ENCODE peak calls at places on chromosome 17, in four cellular contexts. V is keratinocyte, B is neural progenitor cell, Q is PC-3. F is an unnamed sample. For H3K4me1 and H3K79me2, the result is how much of the 10 kb centered on the place peaks cover.

GRCh38 chr17:82118815-82119380 is 20.9 kb upstream of the FASN start:
- DNase-seq in V (no peak), B (peak), Q (no peak), F (no peak)

GRCh38 chr17:82963104-82963950 is 116.1 kb upstream of the METRNL start:
- DNase-seq in V (no peak), B (peak), Q (peak), F (peak)

GRCh38 chr17:17416007-17416399 is 60.8 kb upstream of the MED9 start:
- DNase-seq in V (no peak), B (peak), Q (peak), F (peak)

GRCh38 chr17:79695293-79696158 is 35.2 kb upstream of the ENPP7 start:
- DNase-seq in V (no peak), B (no peak), Q (no peak), F (peak)

GRCh38 chr17:31537558-31537957 is 146.1 kb downstream of the RAB11FIP4 start:
- DNase-seq in V (no peak), B (no peak), Q (no peak), F (peak)

GRCh38 chr17:36705651-36706436 is 104.5 kb downstream of the MRM1 start:
- DNase-seq in V (no peak), B (peak), Q (peak), F (peak)

GRCh38 chr17:62627904-62628603 is 584 bp downstream of the MRC2 start:
- DNase-seq in V (no peak), B (peak), Q (peak), F (peak)

GRCh38 chr17:74123350-74123749 is 80.1 kb upstream of the RPL38 start:
- DNase-seq in V (no peak), B (no peak), Q (peak), F (peak)

GRCh38 chr17:51676691-51677487 is 416.5 kb downstream of the UTP18 start:
- DNase-seq in V (no peak), B (no peak), Q (no peak), F (no peak)

DNA sequence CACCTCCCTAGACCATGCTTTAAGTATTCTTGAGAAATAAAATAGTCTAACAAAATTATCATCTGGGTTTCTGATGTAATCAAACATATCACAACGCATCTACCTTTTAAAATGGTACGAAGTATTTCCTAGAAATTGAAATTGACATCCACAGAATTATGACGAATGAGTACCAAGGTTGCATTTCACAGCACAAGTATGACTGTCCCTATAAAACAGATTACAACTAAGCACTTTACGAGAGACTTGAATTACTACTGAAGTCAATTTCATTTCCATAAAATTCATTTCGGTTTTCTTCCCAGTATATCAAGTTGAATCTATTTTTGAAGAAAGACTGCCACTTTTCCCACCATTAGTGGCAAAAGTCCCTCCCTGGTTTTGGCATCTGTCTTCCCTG is 29.0 kb downstream of the DNAH9 start:
- DNase-seq in V (no peak), B (no peak), Q (no peak), F (no peak)
- TF ChIP-seq EZH2 in V (no peak), B (no peak), Q (no peak), F (no peak)

GRCh38 chr17:59443106-59443505 is 111.7 kb downstream of the YPEL2 start:
- DNase-seq in V (no peak), B (no peak), Q (no peak), F (no peak)

GRCh38 chr17:59439711-59440110 is 108.3 kb downstream of the YPEL2 start:
- DNase-seq in V (no peak), B (no peak), Q (no peak), F (no peak)

GRCh38 chr17:59439261-59439660 is 107.8 kb downstream of the YPEL2 start:
- DNase-seq in V (no peak), B (no peak), Q (no peak), F (no peak)

GRCh38 chr17:59441459-59442096 is 110.1 kb downstream of the YPEL2 start:
- DNase-seq in V (no peak), B (no peak), Q (no peak), F (no peak)

GRCh38 chr17:59440757-59441458 is 109.5 kb downstream of the YPEL2 start:
- DNase-seq in V (peak), B (peak), Q (peak), F (peak)
- H3K4me1 ChIP-seq in V (under half), B (under half), Q (under half), F (under half)

DNA sequence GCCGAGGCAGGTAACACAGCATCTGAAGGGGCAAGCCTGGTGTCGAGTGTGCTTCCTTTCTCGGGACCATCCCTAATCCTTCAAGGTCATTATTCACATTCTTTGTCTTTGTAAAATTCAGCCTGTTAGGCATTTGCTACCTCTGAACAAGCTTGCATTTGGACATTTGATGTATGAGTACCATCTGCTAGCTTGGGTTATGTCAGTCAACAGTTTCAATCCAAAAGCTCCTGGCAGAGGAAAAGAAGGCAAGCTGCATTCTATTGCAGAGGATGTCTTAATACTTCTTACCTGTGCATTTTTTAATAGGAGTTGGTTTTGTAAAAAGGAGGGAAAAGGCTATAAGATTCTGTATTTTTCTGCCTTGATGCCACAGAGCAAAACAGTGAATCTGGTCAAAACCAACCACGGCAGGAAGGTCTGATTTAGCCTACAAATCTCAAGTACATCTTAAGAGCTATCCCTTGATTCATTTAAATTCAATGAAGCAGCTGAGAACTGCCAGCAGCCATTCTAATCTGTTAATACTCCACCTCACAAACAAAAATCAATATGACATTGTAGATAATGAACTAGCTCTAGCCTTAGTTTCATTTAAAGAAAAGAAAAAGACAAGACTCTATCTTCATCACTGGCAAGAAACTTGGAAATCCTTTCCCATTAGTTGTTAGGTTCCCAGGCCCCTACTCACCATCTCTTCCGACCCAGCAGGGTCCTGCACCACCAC is 39.0 kb downstream of the TEX2 start:
- DNase-seq in V (no peak), B (no peak), Q (no peak), F (no peak)
- H3K79me2 ChIP-seq in V (under half), B (half or more), Q (half or more), F (half or more)

GRCh38 chr17:50533185-50533584 is 650 bp downstream of the EPN3 start:
- DNase-seq in V (no peak), B (no peak), Q (no peak), F (no peak)

GRCh38 chr17:50532452-50533024 is at the start of gene EPN3:
- DNase-seq in V (no peak), B (peak), Q (peak), F (peak)

GRCh38 chr17:50534222-50534978 is 1.9 kb downstream of the EPN3 start:
- DNase-seq in V (no peak), B (peak), Q (peak), F (peak)

GRCh38 chr17:50534979-50535326 is 2.4 kb downstream of the EPN3 start:
- DNase-seq in V (no peak), B (no peak), Q (no peak), F (no peak)

GRCh38 chr17:50533720-50534148 is 1.2 kb downstream of the EPN3 start:
- DNase-seq in V (no peak), B (no peak), Q (peak), F (peak)
- TF ChIP-seq EZH2 in V (no peak), B (no peak), Q (no peak), F (no peak)

GRCh38 chr17:494601-495195 is 142.1 kb upstream of the RPH3AL start:
- DNase-seq in V (no peak), B (no peak), Q (no peak), F (no peak)

GRCh38 chr17:493666-494065 is 141.1 kb upstream of the RPH3AL start:
- DNase-seq in V (no peak), B (no peak), Q (no peak), F (no peak)

GRCh38 chr17:489758-490329 is 137.2 kb upstream of the RPH3AL start:
- DNase-seq in V (no peak), B (peak), Q (no peak), F (peak)

GRCh38 chr17:491086-492014 is 138.7 kb upstream of the RPH3AL start:
- DNase-seq in V (no peak), B (peak), Q (no peak), F (peak)

DNA sequence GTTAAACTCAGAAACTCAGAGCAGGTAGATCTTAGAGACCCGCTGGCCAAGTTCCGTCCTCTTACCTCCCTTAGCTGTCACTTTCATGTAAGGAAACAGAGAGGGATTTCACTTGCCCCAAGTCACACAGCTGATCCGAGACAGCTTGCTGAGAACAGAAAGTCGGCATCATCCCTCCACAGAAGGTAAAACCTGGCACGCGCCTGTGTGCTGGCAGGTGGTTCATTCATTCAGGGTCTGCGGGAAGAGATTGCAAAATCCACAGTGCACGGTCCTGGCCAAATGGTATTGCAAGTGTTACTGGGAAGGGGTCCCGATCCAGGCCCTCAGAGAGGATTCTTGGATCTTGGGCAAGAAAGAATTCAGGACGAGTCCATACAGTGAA is 139.4 kb upstream of the RPH3AL start:
- DNase-seq in V (no peak), B (no peak), Q (no peak), F (no peak)
- H3K4me1 ChIP-seq in V (under half), B (under half), Q (under half), F (under half)

GRCh38 chr17:67215991-67216421 is 29.0 kb downstream of the HELZ start:
- DNase-seq in V (no peak), B (no peak), Q (no peak), F (no peak)

GRCh38 chr17:67216544-67217320 is 28.3 kb downstream of the HELZ start:
- DNase-seq in V (no peak), B (no peak), Q (no peak), F (no peak)

GRCh38 chr17:67221062-67221998 is 23.7 kb downstream of the HELZ start:
- DNase-seq in V (no peak), B (peak), Q (peak), F (peak)

GRCh38 chr17:67218385-67218950 is 26.5 kb downstream of the HELZ start:
- DNase-seq in V (no peak), B (no peak), Q (no peak), F (peak)

DNA sequence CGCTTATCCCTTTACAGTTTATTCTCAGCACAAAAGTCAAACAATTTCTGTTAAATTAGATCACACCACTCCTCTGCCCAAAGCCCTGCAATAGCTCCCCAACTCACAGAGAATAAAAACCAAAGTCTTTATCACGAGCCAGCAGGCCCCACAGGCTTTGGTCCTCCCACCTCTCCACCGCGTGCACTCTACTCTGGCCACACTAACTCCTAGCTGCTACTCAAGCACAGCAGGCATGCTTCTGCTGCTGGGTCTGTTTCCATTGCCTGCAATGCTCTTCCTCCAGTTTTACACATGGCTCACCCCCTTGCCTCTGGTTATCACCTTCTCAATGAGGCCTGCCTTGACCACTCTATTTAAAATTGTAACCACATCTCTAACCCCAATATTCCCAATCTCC is 27.6 kb downstream of the HELZ start:
- DNase-seq in V (no peak), B (no peak), Q (no peak), F (no peak)
- H3K79me2 ChIP-seq in V (under half), B (under half), Q (under half), F (half or more)

DNA sequence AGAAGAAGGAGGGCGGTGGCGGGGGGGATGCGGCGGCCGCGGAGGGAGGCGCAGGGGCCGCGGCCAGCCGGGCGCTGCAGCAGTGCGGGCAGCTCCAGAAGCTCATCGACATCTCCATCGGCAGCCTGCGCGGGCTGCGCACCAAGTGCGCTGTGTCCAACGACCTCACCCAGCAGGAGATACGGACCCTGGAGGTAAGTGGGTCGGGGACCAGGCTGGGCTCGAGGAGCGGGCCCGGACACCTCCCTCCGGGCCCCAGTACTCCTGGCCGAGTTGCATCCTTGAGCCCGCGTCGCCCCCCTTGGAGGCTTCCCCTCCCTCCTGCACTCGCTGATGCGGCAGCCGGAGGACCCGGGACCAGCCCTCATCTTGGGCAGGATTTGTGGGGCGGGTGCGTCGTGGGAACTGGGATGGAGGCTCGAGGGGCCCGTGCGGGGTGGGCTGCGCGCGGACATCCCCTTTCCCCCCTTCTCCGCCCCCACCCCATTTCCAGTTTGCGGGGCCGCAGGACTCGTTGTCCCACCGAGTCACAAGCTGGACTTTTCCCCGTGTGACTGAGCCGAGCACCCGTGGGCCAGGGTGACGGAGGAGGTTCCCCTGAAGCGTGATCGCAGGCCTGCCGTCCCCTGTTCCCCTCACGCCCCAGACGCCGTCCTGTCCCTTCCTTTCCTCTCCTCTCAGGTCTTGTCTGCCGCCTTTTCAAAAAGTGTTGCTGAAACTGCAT is 595 bp downstream of the KSR1 start:
- DNase-seq in V (no peak), B (peak), Q (no peak), F (peak)
- TF ChIP-seq EZH2 in V (peak), B (peak), Q (no peak), F (no peak)

DNA sequence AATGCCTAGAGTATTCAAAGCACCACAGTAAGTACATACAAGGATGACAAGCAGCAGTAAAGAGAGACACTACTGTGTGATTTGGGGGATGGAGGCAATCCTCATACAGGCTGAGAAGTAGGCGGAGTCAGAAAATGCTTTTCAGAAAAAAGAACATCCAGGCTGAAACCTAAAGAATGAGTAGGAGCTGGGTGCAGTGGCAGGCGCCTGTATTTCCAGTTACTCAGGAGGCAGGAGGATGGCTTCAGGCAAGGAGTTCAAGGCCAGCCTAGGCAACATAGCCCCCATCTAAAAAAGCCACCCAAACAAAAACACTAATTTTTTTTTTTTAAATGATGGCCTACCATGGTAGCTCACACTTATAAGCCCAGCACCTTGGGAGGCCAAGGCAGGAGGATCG is 10.3 kb downstream of the KANSL1 start:
- DNase-seq in V (no peak), B (peak), Q (no peak), F (no peak)
- H3K4me1 ChIP-seq in V (under half), B (under half), Q (under half), F (under half)

GRCh38 chr17:72883351-72883750 is 209.1 kb downstream of the SLC39A11 start:
- DNase-seq in V (no peak), B (no peak), Q (no peak), F (no peak)

GRCh38 chr17:72877348-72877747 is 215.1 kb downstream of the SLC39A11 start:
- DNase-seq in V (no peak), B (no peak), Q (no peak), F (no peak)

GRCh38 chr17:72878975-72879660 is 213.4 kb downstream of the SLC39A11 start:
- DNase-seq in V (no peak), B (no peak), Q (no peak), F (no peak)

GRCh38 chr17:72876413-72876812 is 216.1 kb downstream of the SLC39A11 start:
- DNase-seq in V (no peak), B (no peak), Q (no peak), F (no peak)

DNA sequence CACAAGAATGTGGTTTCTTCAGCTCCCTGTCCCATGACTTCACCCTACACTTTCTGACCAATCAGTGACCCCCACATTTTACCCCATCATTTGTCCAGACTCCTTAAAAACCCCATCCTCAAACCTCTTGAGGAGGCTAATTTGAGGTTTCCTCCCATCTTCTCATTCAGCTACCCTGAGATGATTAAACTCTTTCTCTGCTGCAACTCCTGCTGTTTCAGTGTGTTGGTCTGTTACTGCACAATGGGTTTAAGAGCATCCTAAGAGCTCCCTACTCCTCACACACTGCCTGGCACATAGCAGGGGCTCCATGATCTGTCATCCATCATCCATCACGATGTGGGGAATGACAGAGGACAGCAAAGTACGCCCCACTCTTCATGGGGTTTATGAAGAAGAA is 212.6 kb downstream of the SLC39A11 start:
- DNase-seq in V (no peak), B (no peak), Q (no peak), F (no peak)
- H3K79me2 ChIP-seq in V (under half), B (under half), Q (under half), F (under half)

GRCh38 chr17:48723555-48724239 is 712 bp downstream of the PRAC2 start:
- DNase-seq in V (no peak), B (peak), Q (peak), F (no peak)
- TF ChIP-seq EZH2 in V (peak), B (peak), Q (no peak), F (peak)

F was measured in GM23248.